ENCODE peak calls at places on chromosomes 5 and 9, in ten cellular contexts. Y, D, F, G, O, H, L, B, V and K are unnamed samples.

GRCh38 chr5:172768573-172769323 is 2.2 kb downstream of the DUSP1 start:
- DNase-seq in Y (peak; percentile 54), D (no peak), F (no peak), G (peak; percentile 88), O (no peak), H (no peak), L (no peak), B (no peak), V (no peak), K (peak; percentile 46)

GRCh38 chr5:141362719-141363118 is 1.2 kb upstream of the PCDHGA5 start:
- DNase-seq in Y (no peak), D (no peak), F (no peak), G (no peak), O (no peak), H (no peak), L (no peak), B (no peak), V (no peak), K (no peak)

GRCh38 chr5:130052752-130053151 is 148.5 kb downstream of the CHSY3 start:
- DNase-seq in Y (no peak), D (no peak), F (no peak), G (no peak), O (no peak), H (no peak), L (no peak), B (no peak), V (no peak), K (no peak)

GRCh38 chr5:172981931-172982330 is 1.6 kb upstream of the ATP6V0E1 start:
- DNase-seq in Y (no peak), D (no peak), F (no peak), G (no peak), O (no peak), H (no peak), L (no peak), B (no peak), V (no peak), K (no peak)

GRCh38 chr9:97501177-97501971 is at the start of gene TMOD1:
- DNase-seq in Y (no peak), D (peak; percentile 27), F (peak; percentile 82), G (peak; percentile 93), O (peak; percentile 37), H (no peak), L (peak; percentile 90), B (peak; percentile 79), V (peak; percentile 86), K (peak; percentile 64)

GRCh38 chr9:37998881-37999311 is 70.1 kb downstream of the SHB start:
- DNase-seq in Y (no peak), D (no peak), F (peak; percentile 40), G (peak; percentile 70), O (no peak), H (no peak), L (no peak), B (peak; percentile 63), V (peak; percentile 69), K (no peak)

GRCh38 chr9:86073839-86074238 is 25.5 kb downstream of the GOLM1 start:
- DNase-seq in Y (no peak), D (no peak), F (no peak), G (no peak), O (no peak), H (no peak), L (no peak), B (no peak), V (no peak), K (no peak)

GRCh38 chr9:17651725-17652124 is 72.9 kb downstream of the SH3GL2 start:
- DNase-seq in Y (no peak), D (no peak), F (no peak), G (no peak), O (no peak), H (no peak), L (no peak), B (no peak), V (no peak), K (no peak)

GRCh38 chr5:41754857-41755256 is 115.4 kb downstream of the OXCT1 start:
- DNase-seq in Y (no peak), D (no peak), F (no peak), G (no peak), O (no peak), H (no peak), L (no peak), B (no peak), V (no peak), K (peak; percentile 39)

GRCh38 chr5:55360190-55360589 is 52.4 kb downstream of the MTREX start:
- DNase-seq in Y (no peak), D (no peak), F (no peak), G (no peak), O (no peak), H (no peak), L (no peak), B (no peak), V (no peak), K (no peak)

GRCh38 chr5:55356896-55357295 is 49.1 kb downstream of the MTREX start:
- DNase-seq in Y (no peak), D (no peak), F (no peak), G (no peak), O (no peak), H (no peak), L (no peak), B (no peak), V (no peak), K (no peak)
- H3K36me3 ChIP-seq in Y (peaks cover 51% of the 10 kb centered on the region), D (peaks cover 3% of the 10 kb centered on the region), F (peaks cover 84% of the 10 kb centered on the region), G (no peaks in the 10 kb centered on the region), O (peaks cover 97% of the 10 kb centered on the region), H (no peaks in the 10 kb centered on the region), L (peaks cover 89% of the 10 kb centered on the region), B (peaks cover 91% of the 10 kb centered on the region), V (peaks cover 76% of the 10 kb centered on the region), K (peaks cover 9% of the 10 kb centered on the region)

DNA sequence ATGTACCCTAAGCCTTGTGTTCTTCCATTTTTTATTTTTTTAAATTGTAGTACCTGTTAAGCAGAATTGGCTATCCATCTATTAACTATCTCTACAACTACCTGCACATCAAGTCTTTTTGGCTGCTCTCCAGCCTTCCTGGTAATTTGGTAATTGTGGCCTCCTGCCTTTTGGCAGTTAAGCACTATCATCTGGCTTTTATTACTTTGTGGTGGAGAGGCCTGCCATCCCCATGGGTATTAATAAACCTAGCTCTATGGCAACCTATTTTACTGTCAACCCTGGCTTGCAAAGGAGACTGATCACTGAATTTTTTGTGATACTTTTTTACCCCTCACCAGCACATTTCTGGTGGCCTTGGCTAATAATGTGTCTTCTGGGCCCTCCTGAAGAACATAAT is 20.5 kb downstream of the SELENOP start:
- DNase-seq in Y (no peak), D (no peak), F (no peak), G (no peak), O (no peak), H (no peak), L (no peak), B (no peak), V (no peak), K (no peak)
- H3K4me3 ChIP-seq in Y (no peak overlapping the region), D (no peak overlapping the region), F (no peak overlapping the region), G (no peak overlapping the region), O (no peak overlapping the region), H (no peak overlapping the region), L (no peak overlapping the region), B (no peak overlapping the region), V (no peak overlapping the region), K (no peak overlapping the region)

GRCh38 chr5:132458226-132458560 is 32.4 kb downstream of the IRF1 start:
- DNase-seq in Y (no peak), D (no peak), F (no peak), G (no peak), O (no peak), H (no peak), L (no peak), B (no peak), V (no peak), K (no peak)

GRCh38 chr5:132457371-132458225 is 33.0 kb downstream of the IRF1 start:
- DNase-seq in Y (peak; percentile 70), D (peak; percentile 67), F (no peak), G (no peak), O (no peak), H (no peak), L (peak; percentile 75), B (no peak), V (peak; percentile 81), K (no peak)

GRCh38 chr5:132458651-132459030 is 31.9 kb downstream of the IRF1 start:
- DNase-seq in Y (no peak), D (no peak), F (no peak), G (no peak), O (no peak), H (no peak), L (no peak), B (no peak), V (no peak), K (peak; percentile 55)

GRCh38 chr5:132456553-132457361 is 33.8 kb downstream of the IRF1 start:
- DNase-seq in Y (peak; percentile 87), D (peak; percentile 90), F (peak; percentile 56), G (peak; percentile 83), O (no peak), H (no peak), L (peak; percentile 82), B (peak; percentile 78), V (no peak), K (peak; percentile 62)

GRCh38 chr5:132455614-132456115 is 34.9 kb downstream of the IRF1 start:
- DNase-seq in Y (no peak), D (no peak), F (no peak), G (no peak), O (no peak), H (no peak), L (no peak), B (no peak), V (no peak), K (no peak)
- H3K4me1 ChIP-seq in Y (peaks cover 100% of the 10 kb centered on the region), D (peaks cover 72% of the 10 kb centered on the region), F (peaks cover 65% of the 10 kb centered on the region), G (no peaks in the 10 kb centered on the region), O (peaks cover 6% of the 10 kb centered on the region), H (peaks cover 3% of the 10 kb centered on the region), L (peaks cover 46% of the 10 kb centered on the region), B (peaks cover 52% of the 10 kb centered on the region), V (peaks cover 18% of the 10 kb centered on the region), K (peaks cover 29% of the 10 kb centered on the region)

GRCh38 chr9:110979636-110980035 is 58.6 kb downstream of the LPAR1 start:
- DNase-seq in Y (no peak), D (no peak), F (no peak), G (no peak), O (no peak), H (no peak), L (no peak), B (no peak), V (no peak), K (no peak)

GRCh38 chr9:110977259-110977709 is 61.0 kb downstream of the LPAR1 start:
- DNase-seq in Y (no peak), D (no peak), F (no peak), G (no peak), O (no peak), H (no peak), L (no peak), B (no peak), V (no peak), K (peak; percentile 74)

GRCh38 chr9:110978516-110978915 is 59.8 kb downstream of the LPAR1 start:
- DNase-seq in Y (no peak), D (no peak), F (no peak), G (no peak), O (no peak), H (no peak), L (no peak), B (no peak), V (no peak), K (no peak)

GRCh38 chr9:110975278-110975677 is 63.0 kb downstream of the LPAR1 start:
- DNase-seq in Y (no peak), D (no peak), F (no peak), G (no peak), O (no peak), H (no peak), L (no peak), B (no peak), V (no peak), K (no peak)

DNA sequence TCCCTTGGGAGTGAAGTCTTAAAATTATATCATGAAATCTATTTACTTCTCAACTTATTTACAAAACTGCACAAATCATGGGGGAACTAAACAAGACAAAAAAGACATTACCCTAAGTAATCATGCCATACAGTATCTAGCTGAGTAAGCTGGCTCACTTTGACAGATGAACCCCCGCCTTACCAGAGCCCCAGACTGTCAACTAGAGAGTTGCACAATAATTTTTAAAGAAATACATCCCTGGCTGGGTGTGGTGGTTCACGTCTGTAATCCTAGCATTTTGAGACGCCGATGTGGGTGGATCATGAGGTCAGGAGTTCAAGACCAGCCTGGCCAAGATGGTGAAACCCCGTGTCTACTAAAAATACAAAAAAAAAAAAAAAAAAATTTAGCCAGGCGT is 62.3 kb downstream of the LPAR1 start:
- DNase-seq in Y (no peak), D (no peak), F (no peak), G (no peak), O (no peak), H (no peak), L (no peak), B (no peak), V (no peak), K (no peak)
- H3K36me3 ChIP-seq in Y (no peaks in the 10 kb centered on the region), D (no peaks in the 10 kb centered on the region), F (no peaks in the 10 kb centered on the region), G (peaks cover 2% of the 10 kb centered on the region), O (peaks cover 22% of the 10 kb centered on the region), H (no peaks in the 10 kb centered on the region), L (no peaks in the 10 kb centered on the region), B (no peaks in the 10 kb centered on the region), V (no peaks in the 10 kb centered on the region), K (no peaks in the 10 kb centered on the region)